ENCODE peak calls at places on chromosomes 11 and 22, in four cellular contexts. One of them, this sample, is unnamed.

GRCh38 chr11:1570896-1571759 is 943 bp downstream of the DUSP8 start:
- DNase-seq in dorsolateral prefrontal cortex: no peak
- DNase-seq in OCI-LY7: no peak
- DNase-seq in AG04450: no peak
- DNase-seq in this sample: no peak

GRCh38 chr11:129625930-129626329 is 189.7 kb upstream of the TMEM45B start:
- DNase-seq in dorsolateral prefrontal cortex: no peak
- DNase-seq in OCI-LY7: no peak
- DNase-seq in AG04450: no peak
- DNase-seq in this sample: no peak

GRCh38 chr22:27982630-27983180 is 63.6 kb upstream of the PITPNB start:
- DNase-seq in dorsolateral prefrontal cortex: no peak
- DNase-seq in OCI-LY7: no peak
- DNase-seq in AG04450: no peak
- DNase-seq in this sample: no peak

GRCh38 chr11:86938203-86938899 is 16.8 kb downstream of the FZD4 start:
- DNase-seq in dorsolateral prefrontal cortex: no peak
- DNase-seq in OCI-LY7: no peak
- DNase-seq in AG04450: no peak
- DNase-seq in this sample: no peak

GRCh38 chr11:72824811-72825505 is 10.7 kb downstream of the ATG16L2 start:
- DNase-seq in dorsolateral prefrontal cortex: no peak
- DNase-seq in OCI-LY7: no peak
- DNase-seq in AG04450: no peak
- DNase-seq in this sample: no peak

GRCh38 chr11:92550411-92550810 is 325.8 kb downstream of the FAT3 start:
- DNase-seq in dorsolateral prefrontal cortex: no peak
- DNase-seq in OCI-LY7: no peak
- DNase-seq in AG04450: no peak
- DNase-seq in this sample: no peak

GRCh38 chr11:19931768-19932369 is 219.2 kb downstream of the NAV2 start:
- DNase-seq in dorsolateral prefrontal cortex: peak
- DNase-seq in OCI-LY7: no peak
- DNase-seq in AG04450: no peak
- DNase-seq in this sample: no peak

GRCh38 chr22:48715511-48715910 is 1112.2 kb downstream of the BRD1 start:
- DNase-seq in dorsolateral prefrontal cortex: no peak
- DNase-seq in OCI-LY7: no peak
- DNase-seq in AG04450: no peak
- DNase-seq in this sample: no peak

GRCh38 chr11:45106440-45106839 is 40.0 kb upstream of the PRDM11 start:
- DNase-seq in dorsolateral prefrontal cortex: no peak
- DNase-seq in OCI-LY7: no peak
- DNase-seq in AG04450: no peak
- DNase-seq in this sample: no peak

GRCh38 chr22:25478111-25478510 is 86.4 kb upstream of the GRK3 start:
- DNase-seq in dorsolateral prefrontal cortex: no peak
- DNase-seq in OCI-LY7: no peak
- DNase-seq in AG04450: no peak
- DNase-seq in this sample: no peak

GRCh38 chr11:80846979-80847378 is 1406.1 kb upstream of the TENM4 start:
- DNase-seq in dorsolateral prefrontal cortex: no peak
- DNase-seq in OCI-LY7: no peak
- DNase-seq in AG04450: no peak
- DNase-seq in this sample: no peak

DNA sequence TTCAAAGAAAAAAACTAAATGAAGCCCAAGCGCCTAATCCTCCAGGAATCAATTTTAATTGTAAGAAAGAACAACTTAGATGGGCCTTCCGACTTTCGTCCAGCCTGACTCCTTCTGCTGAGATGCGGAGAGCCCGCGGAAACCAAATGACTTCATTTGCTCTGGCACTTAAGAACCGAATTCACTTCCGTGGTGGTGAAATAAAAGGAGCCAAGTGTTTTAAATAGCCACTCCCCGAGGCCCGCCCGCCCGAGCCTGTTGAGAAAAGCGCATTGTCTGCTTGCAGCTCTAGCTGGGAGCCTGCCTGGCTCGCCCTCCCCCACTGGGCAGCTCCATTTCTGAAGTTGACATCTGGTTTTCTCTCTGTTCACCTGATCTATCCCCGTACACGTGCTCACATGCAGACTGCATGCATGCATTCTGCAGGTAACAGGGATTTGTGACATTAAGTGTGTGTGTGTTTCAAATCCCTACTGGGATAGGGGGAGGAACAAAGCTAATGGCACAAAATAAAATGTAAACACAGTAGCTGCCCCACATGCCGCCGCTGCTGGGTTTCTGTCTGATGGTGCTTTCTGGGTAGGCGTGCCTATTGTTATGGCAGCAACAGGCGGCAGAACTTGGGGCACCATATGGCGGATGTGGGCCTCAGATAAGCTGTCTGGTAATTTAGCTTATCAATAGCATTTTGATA is 6.2 kb downstream of the TEAD1 start:
- DNase-seq in dorsolateral prefrontal cortex: peak
- DNase-seq in OCI-LY7: no peak
- DNase-seq in AG04450: peak
- DNase-seq in this sample: no peak
- H3K27ac ChIP-seq in dorsolateral prefrontal cortex: peak
- H3K27ac ChIP-seq in OCI-LY7: no peak
- H3K27ac ChIP-seq in AG04450: peak
- H3K27ac ChIP-seq in this sample: no peak

GRCh38 chr11:68007498-68008380 is 2.4 kb upstream of the ALDH3B1 start:
- DNase-seq in dorsolateral prefrontal cortex: no peak
- DNase-seq in OCI-LY7: no peak
- DNase-seq in AG04450: no peak
- DNase-seq in this sample: no peak

GRCh38 chr11:68008381-68009337 is 1.5 kb upstream of the ALDH3B1 start:
- DNase-seq in dorsolateral prefrontal cortex: no peak
- DNase-seq in OCI-LY7: peak
- DNase-seq in AG04450: no peak
- DNase-seq in this sample: no peak

GRCh38 chr11:68011046-68011943 is 1.2 kb downstream of the ALDH3B1 start:
- DNase-seq in dorsolateral prefrontal cortex: no peak
- DNase-seq in OCI-LY7: no peak
- DNase-seq in AG04450: no peak
- DNase-seq in this sample: no peak

GRCh38 chr11:68010058-68011041 is at the start of gene ALDH3B1:
- DNase-seq in dorsolateral prefrontal cortex: peak
- DNase-seq in OCI-LY7: peak
- DNase-seq in AG04450: no peak
- DNase-seq in this sample: no peak

GRCh38 chr11:68009391-68010000 is 631 bp upstream of the ALDH3B1 start:
- DNase-seq in dorsolateral prefrontal cortex: no peak
- DNase-seq in OCI-LY7: peak
- DNase-seq in AG04450: no peak
- DNase-seq in this sample: no peak
- TF ChIP-seq CTCF in dorsolateral prefrontal cortex: no peak
- TF ChIP-seq CTCF in OCI-LY7: peak
- TF ChIP-seq CTCF in AG04450: peak
- TF ChIP-seq CTCF in this sample: no peak

DNA sequence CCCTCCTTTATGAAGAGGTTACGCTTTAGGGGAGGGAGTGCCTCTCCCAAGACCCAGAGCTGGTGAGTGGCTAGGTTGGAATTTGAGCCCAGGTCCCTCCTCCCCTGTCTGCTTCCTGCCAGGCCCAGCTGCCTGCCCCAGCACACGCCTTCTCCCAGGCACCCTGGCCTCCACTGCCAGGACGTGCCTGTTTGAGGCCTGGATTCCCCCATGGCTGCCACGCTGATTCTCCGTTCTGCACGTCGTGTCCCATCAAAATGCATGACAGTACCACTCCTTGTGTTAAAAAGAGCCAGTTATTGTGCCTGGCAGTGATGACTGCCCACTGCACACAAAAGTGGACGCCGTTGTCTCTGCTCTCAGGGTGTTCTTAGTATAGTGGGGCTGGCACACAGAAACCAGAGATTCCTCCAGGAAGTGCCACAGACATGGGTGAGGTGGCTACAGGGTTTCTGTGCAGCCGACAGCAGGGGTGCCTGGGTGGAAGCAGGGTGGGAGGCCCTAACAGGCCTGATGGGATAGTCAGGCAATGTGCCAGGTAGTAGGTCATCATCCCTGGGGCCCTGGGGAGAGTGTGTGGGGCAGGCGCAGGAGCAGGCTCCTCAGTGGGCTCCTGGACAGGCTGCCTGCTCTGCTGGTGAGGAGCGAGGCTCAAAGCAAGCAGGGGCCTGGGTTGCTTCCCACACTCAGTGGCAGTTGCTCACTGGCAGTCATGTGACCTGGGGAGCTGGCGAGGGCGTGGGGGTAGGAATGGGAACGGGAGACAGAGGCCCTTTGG is 24.2 kb downstream of the MED15 start:
- DNase-seq in dorsolateral prefrontal cortex: peak
- DNase-seq in OCI-LY7: no peak
- DNase-seq in AG04450: no peak
- DNase-seq in this sample: no peak
- H3K27ac ChIP-seq in dorsolateral prefrontal cortex: peak
- H3K27ac ChIP-seq in OCI-LY7: no peak
- H3K27ac ChIP-seq in AG04450: peak
- H3K27ac ChIP-seq in this sample: peak

GRCh38 chr11:69943066-69943465 is 123.8 kb upstream of the FGF3 start:
- DNase-seq in dorsolateral prefrontal cortex: no peak
- DNase-seq in OCI-LY7: no peak
- DNase-seq in AG04450: no peak
- DNase-seq in this sample: no peak
- TF ChIP-seq CTCF in dorsolateral prefrontal cortex: no peak
- TF ChIP-seq CTCF in OCI-LY7: no peak
- TF ChIP-seq CTCF in AG04450: peak
- TF ChIP-seq CTCF in this sample: no peak

This sample was measured in CD4-positive, alpha-beta T cell.